ENCODE peak calls at places on chromosomes 2 and 18, in nine cellular contexts. R, K, M, N, Z, V, D, Y and I are unnamed samples. For H3K36me3, the result is how much of the 10 kb centered on the place peaks cover.

GRCh38 chr2:129794517-129794916 is 184.9 kb upstream of the RAB6C start:
- DNase-seq in Z (no peak), N (no peak), Y (no peak), M (no peak), D (no peak), K (no peak), V (no peak), R (no peak), I (no peak)

GRCh38 chr2:1756456-1756855 is 12.1 kb upstream of the PXDN start:
- DNase-seq in K (no peak), Y (no peak), V (no peak), R (no peak), M (no peak), N (no peak), Z (no peak), D (peak), I (no peak)

GRCh38 chr2:223896751-223897320 is 48.3 kb downstream of the WDFY1 start:
- DNase-seq in Z (no peak), R (no peak), D (no peak), V (no peak), Y (no peak), M (no peak), K (no peak), N (no peak), I (peak)

GRCh38 chr18:55650363-55650870 is 62.4 kb upstream of the TCF4 start:
- DNase-seq in R (no peak), D (no peak), Z (no peak), N (no peak), Y (no peak), K (no peak), V (no peak), M (no peak), I (no peak)

GRCh38 chr2:130728549-130729310 is at the start of gene GPR148:
- DNase-seq in R (no peak), Y (no peak), M (no peak), D (no peak), N (no peak), K (no peak), V (no peak), Z (no peak), I (no peak)

GRCh38 chr2:38076710-38077430 is 919 bp upstream of the CYP1B1 start:
- DNase-seq in R (no peak), Z (no peak), V (peak), M (peak), N (no peak), K (peak), D (peak), Y (peak), I (no peak)

GRCh38 chr2:240453461-240454030 is 18.1 kb downstream of the GPC1 start:
- DNase-seq in N (no peak), M (peak), Z (no peak), V (no peak), R (no peak), Y (peak), K (no peak), D (no peak), I (no peak)

GRCh38 chr2:240585101-240585500 is 1.4 kb upstream of the CAPN10 start:
- DNase-seq in N (no peak), D (no peak), K (no peak), V (no peak), Z (no peak), R (no peak), M (no peak), Y (peak), I (peak)

GRCh38 chr2:198321522-198322088 is 517.2 kb downstream of the PLCL1 start:
- DNase-seq in R (no peak), Y (no peak), Z (no peak), M (no peak), N (no peak), D (no peak), V (no peak), K (no peak), I (no peak)

GRCh38 chr2:171923206-171923605 is 945 bp downstream of the HAT1 start:
- DNase-seq in V (no peak), Z (no peak), Y (no peak), N (no peak), R (no peak), M (peak), D (peak), K (peak), I (no peak)

GRCh38 chr2:119338826-119339561 is 27.6 kb downstream of the C2orf76 start:
- DNase-seq in R (no peak), D (no peak), N (no peak), Y (no peak), K (no peak), Z (peak), V (no peak), M (no peak), I (peak)

GRCh38 chr2:233342301-233342700 is 12.0 kb upstream of the DGKD start:
- DNase-seq in M (no peak), Z (no peak), K (no peak), R (no peak), N (no peak), V (no peak), Y (no peak), D (no peak), I (no peak)

GRCh38 chr2:178327516-178327915 is 123.5 kb downstream of the PRKRA start:
- DNase-seq in V (no peak), Y (no peak), N (no peak), M (no peak), Z (no peak), R (no peak), D (no peak), K (no peak), I (no peak)

GRCh38 chr2:160667811-160668210 is 174.2 kb upstream of the RBMS1 start:
- DNase-seq in D (no peak), R (no peak), M (no peak), K (no peak), Y (no peak), Z (no peak), V (no peak), N (no peak), I (no peak)

GRCh38 chr2:179550214-179550613 is 285.6 kb upstream of the SESTD1 start:
- DNase-seq in Z (no peak), N (no peak), R (no peak), K (no peak), M (peak), D (no peak), V (no peak), Y (no peak), I (no peak)

GRCh38 chr18:44737623-44738022 is 56.9 kb downstream of the SETBP1 start:
- DNase-seq in V (no peak), Z (no peak), R (no peak), N (no peak), Y (peak), K (no peak), D (no peak), M (no peak), I (no peak)

GRCh38 chr2:232776435-232776834 is at the start of gene KCNJ13:
- DNase-seq in Y (no peak), M (peak), Z (peak), K (no peak), V (no peak), N (no peak), R (no peak), D (no peak), I (no peak)

GRCh38 chr2:12739721-12740254 is 23.1 kb downstream of the TRIB2 start:
- DNase-seq in Z (no peak), V (no peak), Y (no peak), N (no peak), D (no peak), R (no peak), M (no peak), K (no peak), I (no peak)
- H3K36me3 ChIP-seq in Z (under half), V (under half), Y (half or more), N (under half), D (under half), R (half or more), M (under half), K (under half), I (under half)

DNA sequence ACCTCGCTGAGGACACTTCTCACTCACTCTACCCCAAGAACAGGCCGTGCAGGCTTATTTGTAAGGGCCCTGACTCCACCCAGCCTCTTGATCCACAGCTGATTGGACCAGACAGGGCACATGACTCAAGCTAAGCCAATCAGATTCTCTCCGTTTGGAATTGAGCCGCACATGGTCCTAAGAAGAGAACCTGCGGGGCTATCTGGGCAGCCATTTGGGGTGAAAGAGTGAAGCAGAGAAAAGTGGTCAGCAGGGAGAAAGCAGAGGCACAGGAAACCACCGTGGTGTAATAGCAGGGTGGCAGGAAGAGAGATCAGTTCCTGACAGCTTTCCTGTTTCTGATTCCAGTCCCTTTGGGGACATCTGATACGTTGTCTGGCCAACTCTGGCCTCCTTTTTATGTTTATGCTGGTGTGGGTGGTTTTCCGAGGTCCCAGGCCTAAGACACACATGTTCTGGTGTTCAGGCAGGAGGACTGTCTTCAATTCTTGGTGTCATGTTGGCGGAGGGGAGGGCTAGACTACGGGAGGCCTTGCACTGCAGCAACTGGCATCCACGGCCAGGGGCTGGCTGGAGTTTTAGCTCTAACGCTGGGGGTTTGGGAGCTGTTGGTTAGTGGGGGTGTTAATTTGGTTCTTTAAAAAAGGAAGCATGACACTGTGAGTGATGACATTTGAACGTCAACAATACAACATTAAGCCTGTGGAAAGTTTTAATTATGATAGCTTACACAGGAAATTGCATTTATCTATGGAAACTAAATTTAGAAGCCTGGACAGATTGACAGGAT is 26.1 kb upstream of the SPTBN1 start:
- DNase-seq in Y (no peak), D (no peak), K (no peak), V (no peak), R (no peak), M (peak), N (no peak), Z (peak), I (no peak)
- TF ChIP-seq POLR2AphosphoS5 in Y (no peak), D (no peak), K (no peak), V (no peak), R (no peak), M (no peak), N (no peak), Z (no peak), I (no peak)

DNA sequence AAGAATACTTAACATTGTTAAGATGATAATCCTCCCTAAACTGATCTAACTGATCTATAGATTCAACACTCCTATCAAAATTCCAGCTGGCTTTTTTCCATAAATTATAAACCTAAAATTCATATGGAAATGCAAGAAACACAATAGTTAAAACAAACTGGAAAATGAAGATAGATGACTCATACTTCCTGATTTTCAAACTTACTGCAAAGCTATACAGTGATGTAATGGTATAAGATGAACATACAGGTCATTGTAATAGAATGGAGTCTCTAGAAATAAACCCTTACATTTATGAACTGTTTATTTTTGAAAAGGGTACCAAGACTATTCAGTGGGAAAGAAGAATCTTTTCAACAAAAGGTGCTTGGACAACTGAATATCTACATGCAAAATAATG is 32.3 kb downstream of the UBXN4 start:
- DNase-seq in D (no peak), N (no peak), Y (no peak), M (no peak), V (no peak), Z (no peak), R (no peak), K (no peak), I (no peak)
- H3K36me3 ChIP-seq in D (half or more), N (under half), Y (half or more), M (half or more), V (under half), Z (half or more), R (half or more), K (half or more), I (under half)

GRCh38 chr2:102101844-102102635 is 40.5 kb upstream of the IL1R1 start:
- DNase-seq in M (no peak), K (no peak), Y (no peak), N (no peak), Z (no peak), D (no peak), R (no peak), V (no peak), I (no peak)
- TF ChIP-seq POLR2AphosphoS5 in M (no peak), K (no peak), Y (no peak), N (no peak), Z (no peak), D (no peak), R (no peak), V (no peak), I (no peak)

DNA sequence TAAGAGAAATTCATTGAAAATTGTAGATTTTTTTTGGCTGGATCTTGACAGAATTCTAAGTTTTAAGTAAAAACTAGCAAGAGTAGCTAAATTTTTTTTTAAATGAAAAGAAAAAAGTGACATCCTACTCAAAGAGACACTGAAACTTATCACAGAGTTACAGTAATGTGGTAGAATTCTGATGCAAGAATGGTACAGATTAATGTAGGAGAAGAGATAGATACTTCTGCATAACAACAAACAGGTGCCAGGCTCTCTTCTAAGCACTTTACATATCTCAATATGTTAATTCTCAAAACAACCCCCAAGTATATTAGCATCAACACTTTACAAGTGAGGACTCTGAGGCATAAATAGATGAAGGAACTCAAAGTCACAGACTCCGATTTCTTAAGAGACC is 28.1 kb downstream of the GCC2 start:
- DNase-seq in Y (no peak), D (no peak), Z (no peak), N (no peak), V (no peak), R (no peak), K (no peak), M (no peak), I (no peak)
- H3K36me3 ChIP-seq in Y (half or more), D (under half), Z (half or more), N (under half), V (under half), R (under half), K (under half), M (under half), I (under half)